ENCODE peak calls at places on chromosomes 1 and 21, in six cellular contexts. B is OCI-LY7, I is fibroblast of lung, C is A549, H is mesenchymal stem cell, P is IMR-90. G is an unnamed sample.

GRCh38 chr1:20731057-20731991 is 1.2 kb downstream of the SH2D5 start:
- DNase-seq in B (no peak), I (no peak), C (no peak), H (no peak), P (no peak), G (no peak)

GRCh38 chr1:3651939-3652537 is at the start of gene TP73:
- DNase-seq in B (no peak), I (no peak), C (no peak), H (no peak), P (no peak), G (peak; percentile 72)

GRCh38 chr1:162905759-162906158 is 44.8 kb upstream of the CCDC190 start:
- DNase-seq in B (no peak), I (peak; percentile 76), C (peak; percentile 14), H (peak; percentile 79), P (peak; percentile 81), G (no peak)

GRCh38 chr1:179493323-179493722 is 82.4 kb downstream of the NPHS2 start:
- DNase-seq in B (no peak), I (peak; percentile 5), C (no peak), H (peak; percentile 2), P (peak; percentile 75), G (no peak)

GRCh38 chr21:37057614-37058013 is 15.3 kb downstream of the PIGP start:
- DNase-seq in B (no peak), I (no peak), C (no peak), H (no peak), P (no peak), G (peak; percentile 82)

GRCh38 chr1:205580923-205581180 is 51.0 kb downstream of the ELK4 start:
- DNase-seq in B (no peak), I (no peak), C (no peak), H (no peak), P (no peak), G (no peak)

GRCh38 chr1:25799346-25799720 is 660 bp upstream of the SELENON start:
- DNase-seq in B (no peak), I (no peak), C (no peak), H (no peak), P (no peak), G (no peak)

GRCh38 chr1:2611034-2611501 is 21.7 kb downstream of the MMEL1 start:
- DNase-seq in B (peak; percentile 31), I (peak; percentile 9), C (no peak), H (no peak), P (no peak), G (peak; percentile 84)

GRCh38 chr1:25922633-25923567 is 16.7 kb upstream of the STMN1 start:
- DNase-seq in B (no peak), I (peak; percentile 30), C (peak; percentile 53), H (peak; percentile 33), P (no peak), G (peak; percentile 70)

GRCh38 chr1:247429526-247429925 is 13.6 kb downstream of the NLRP3 start:
- DNase-seq in B (no peak), I (no peak), C (no peak), H (no peak), P (no peak), G (no peak)

DNA sequence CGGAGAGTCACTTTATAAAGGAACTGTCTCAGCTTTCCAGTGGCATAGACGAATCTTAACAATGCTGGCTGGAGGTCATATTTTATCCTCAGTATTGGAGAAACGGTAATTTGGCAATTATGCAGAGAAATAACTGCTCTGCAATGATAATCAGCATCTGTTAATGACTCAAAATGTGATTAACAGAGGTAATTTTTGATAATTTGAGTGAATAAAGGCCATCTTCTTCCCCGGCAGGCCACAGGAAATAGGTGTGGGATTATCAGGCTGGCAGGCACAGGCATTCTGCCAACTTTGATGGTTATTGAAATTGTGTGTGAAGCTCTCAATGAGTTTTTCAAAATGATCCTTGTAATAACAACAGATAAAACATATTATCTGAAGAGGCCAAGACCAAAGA is 309.0 kb downstream of the PTGER3 start:
- DNase-seq in B (no peak), I (no peak), C (no peak), H (no peak), P (no peak), G (no peak)
- H3K4me2 ChIP-seq in B (no peak overlapping the region), I (no peak overlapping the region), C (no peak overlapping the region), H (no peak overlapping the region), P (no peak overlapping the region), G (no peak overlapping the region)

DNA sequence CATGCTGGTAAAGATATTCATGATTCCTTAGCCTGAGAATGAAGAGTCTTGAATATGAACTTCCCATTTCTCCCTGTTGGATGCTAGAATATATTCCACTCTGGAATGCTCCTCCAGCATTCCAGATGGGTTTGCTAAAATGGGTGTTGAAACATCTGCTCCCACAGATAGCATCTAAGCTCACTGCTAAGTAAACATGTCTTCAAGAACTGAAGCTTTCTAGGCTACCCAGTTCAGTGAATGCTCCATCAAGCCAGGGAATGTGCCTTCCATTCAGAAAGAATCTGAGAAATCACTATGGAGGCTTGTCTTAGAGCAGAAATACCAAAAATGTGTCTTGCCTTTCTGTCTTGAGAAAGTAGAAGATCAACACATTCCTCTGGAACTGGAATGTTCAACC is 81.1 kb downstream of the TNFSF18 start:
- DNase-seq in B (no peak), I (peak; percentile 68), C (peak; percentile 79), H (peak; percentile 83), P (peak; percentile 84), G (no peak)
- H3K4me2 ChIP-seq in B (no peak overlapping the region), I (no peak overlapping the region), C (peak overlapping the region; percentile 44), H (no peak overlapping the region), P (no peak overlapping the region), G (no peak overlapping the region)

GRCh38 chr1:230972855-230973271 is 5.8 kb downstream of the TTC13 start:
- DNase-seq in B (peak; percentile 29), I (no peak), C (no peak), H (no peak), P (peak; percentile 13), G (no peak)
- H3K4me2 ChIP-seq in B (peak overlapping the region; percentile 45), I (no peak overlapping the region), C (no peak overlapping the region), H (no peak overlapping the region), P (no peak overlapping the region), G (no peak overlapping the region)

GRCh38 chr1:5936621-5937372 is 55.4 kb downstream of the NPHP4 start:
- DNase-seq in B (no peak), I (no peak), C (no peak), H (no peak), P (no peak), G (peak; percentile 39)

GRCh38 chr1:5936126-5936525 is 56.1 kb downstream of the NPHP4 start:
- DNase-seq in B (no peak), I (no peak), C (no peak), H (no peak), P (no peak), G (no peak)

GRCh38 chr1:5933050-5933449 is 59.2 kb downstream of the NPHP4 start:
- DNase-seq in B (no peak), I (no peak), C (no peak), H (no peak), P (no peak), G (no peak)

GRCh38 chr1:5933676-5934057 is 58.6 kb downstream of the NPHP4 start:
- DNase-seq in B (no peak), I (peak; percentile 5), C (no peak), H (peak; percentile 7), P (peak; percentile 21), G (no peak)

DNA sequence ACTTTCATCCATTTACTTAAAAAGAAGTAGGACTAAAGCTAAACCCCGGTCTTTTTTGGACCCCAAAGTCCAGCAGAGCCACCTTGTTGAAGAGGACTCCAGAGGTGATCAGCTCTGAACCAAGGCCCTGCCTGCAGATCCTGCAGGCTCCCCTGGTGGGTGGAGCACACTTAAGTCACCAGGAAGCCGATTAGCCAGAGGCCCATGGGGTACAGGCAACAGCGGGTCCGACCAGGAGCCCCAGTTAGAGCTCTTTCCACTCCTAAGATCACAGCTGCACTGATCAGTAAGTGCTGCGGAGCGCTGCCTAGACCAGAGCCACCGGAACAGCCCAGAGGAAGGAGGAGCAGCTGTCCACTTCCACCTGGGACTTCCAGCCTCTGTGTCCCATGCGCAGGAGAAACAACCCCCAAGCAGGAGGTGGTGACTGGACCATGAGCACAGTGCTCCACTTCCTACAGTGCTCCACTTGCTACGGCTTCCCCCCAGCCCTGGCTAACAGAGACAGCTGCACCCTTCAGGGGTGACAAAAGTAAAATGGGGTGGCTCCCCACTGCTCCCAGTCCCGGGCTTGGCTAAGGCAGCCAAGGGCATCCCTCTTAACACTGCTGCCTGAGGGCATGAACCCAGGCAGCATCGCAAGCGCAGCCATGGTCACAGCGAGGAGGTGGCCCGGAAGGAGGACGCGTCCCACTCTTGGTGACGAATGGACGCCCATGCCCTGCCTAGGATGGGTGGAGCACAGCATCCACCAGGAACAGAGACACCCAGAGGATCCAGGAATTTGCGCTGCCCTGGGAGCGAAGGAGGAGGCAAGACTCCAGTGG is 58.0 kb downstream of the NPHP4 start:
- DNase-seq in B (no peak), I (no peak), C (no peak), H (no peak), P (no peak), G (no peak)
- H3K4me2 ChIP-seq in B (no peak overlapping the region), I (no peak overlapping the region), C (no peak overlapping the region), H (no peak overlapping the region), P (no peak overlapping the region), G (no peak overlapping the region)

G was measured in neural progenitor cell.